ENCODE peak calls at places on chromosomes 13 and 19, in six cellular contexts. V, F, Z, N, S and A are unnamed samples.

GRCh38 chr13:42924290-42924803 is 67.7 kb downstream of the EPSTI1 start:
- DNase-seq in V (no peak), F (no peak), Z (no peak), N (no peak), S (no peak), A (no peak)

GRCh38 chr13:99984463-99985242 is 3.1 kb downstream of the ZIC2 start:
- DNase-seq in V (peak), F (peak), Z (no peak), N (no peak), S (no peak), A (no peak)

GRCh38 chr19:12913011-12913561 is 6.0 kb downstream of the SYCE2 start:
- DNase-seq in V (peak), F (peak), Z (peak), N (peak), S (no peak), A (no peak)

GRCh38 chr13:27035892-27036235 is 135.7 kb downstream of the USP12 start:
- DNase-seq in V (no peak), F (peak), Z (no peak), N (no peak), S (no peak), A (no peak)

GRCh38 chr13:76326343-76326742 is 559.9 kb downstream of the KCTD12 start:
- DNase-seq in V (no peak), F (no peak), Z (no peak), N (no peak), S (no peak), A (no peak)

GRCh38 chr13:44870456-44870929 is 118.8 kb downstream of the NUFIP1 start:
- DNase-seq in V (no peak), F (no peak), Z (peak), N (no peak), S (no peak), A (no peak)

GRCh38 chr13:27425151-27425917 is 915 bp downstream of the GTF3A start:
- DNase-seq in V (no peak), F (no peak), Z (no peak), N (no peak), S (no peak), A (no peak)

GRCh38 chr19:45792482-45793177 is at the start of gene DMWD:
- DNase-seq in V (peak), F (peak), Z (peak), N (peak), S (peak), A (peak)

GRCh38 chr13:106595623-106596022 is 27.7 kb upstream of the ARGLU1 start:
- DNase-seq in V (no peak), F (no peak), Z (no peak), N (no peak), S (no peak), A (no peak)

GRCh38 chr19:55358943-55359908 is 3.8 kb downstream of the GARIN5B start:
- DNase-seq in V (no peak), F (no peak), Z (no peak), N (no peak), S (no peak), A (no peak)

GRCh38 chr13:78589206-78589605 is 14.1 kb downstream of the POU4F1 start:
- DNase-seq in V (peak), F (no peak), Z (no peak), N (no peak), S (no peak), A (no peak)